ENCODE peak calls at places on chromosome 22, in seven cellular contexts. H is endodermal cell; F is lower lobe of right lung; V is small intestine; X is naive thymus-derived CD4-positive, alpha-beta T cell; E is H9; Q is uterus. L is an unnamed sample.

GRCh38 chr22:35430897-35431322 is 31.0 kb downstream of the MCM5 start:
- DNase-seq in V (peak; percentile 72), H (peak; percentile 96), F (peak; percentile 87), E (peak; percentile 85), Q (peak; percentile 93), X (peak; percentile 30), L (peak; percentile 80)

GRCh38 chr22:44182591-44183588 is 2.2 kb downstream of the PARVG start:
- DNase-seq in F (peak; percentile 88), X (peak; percentile 18), E (no peak), H (no peak), V (peak; percentile 31), Q (no peak), L (peak; percentile 65)

GRCh38 chr22:42484506-42484905 is 35.1 kb downstream of the RRP7A start:
- DNase-seq in V (peak; percentile 71), X (no peak), Q (no peak), H (no peak), E (no peak), F (no peak), L (no peak)

GRCh38 chr22:41660416-41660815 is 28.3 kb downstream of the SNU13 start:
- DNase-seq in E (no peak), F (no peak), V (no peak), X (no peak), H (no peak), Q (no peak), L (peak; percentile 37)

GRCh38 chr22:39941661-39942060 is 18.5 kb upstream of the TMA7B start:
- DNase-seq in H (no peak), V (no peak), Q (no peak), E (no peak), X (no peak), F (no peak), L (no peak)

GRCh38 chr22:45889539-45890350 is 87.2 kb downstream of the WNT7B start:
- DNase-seq in X (no peak), Q (no peak), E (no peak), F (peak; percentile 37), H (peak; percentile 42), V (no peak), L (no peak)

GRCh38 chr22:44685384-44686056 is 16.5 kb upstream of the PRR5 start:
- DNase-seq in E (peak; percentile 68), V (peak; percentile 85), F (peak; percentile 65), X (peak; percentile 57), Q (peak; percentile 45), H (peak; percentile 88), L (no peak)

GRCh38 chr22:45818130-45819085 is 146.8 kb downstream of the ATXN10 start:
- DNase-seq in V (no peak), Q (no peak), E (no peak), F (no peak), X (no peak), H (peak; percentile 73), L (no peak)

GRCh38 chr22:26893034-26893710 is 235.8 kb downstream of the MIAT start:
- DNase-seq in E (peak; percentile 41), F (no peak), X (no peak), H (peak; percentile 66), Q (no peak), V (no peak), L (no peak)

GRCh38 chr22:46010951-46011626 is 34.1 kb upstream of the WNT7B start:
- DNase-seq in V (no peak), E (no peak), H (no peak), F (peak; percentile 35), X (no peak), Q (peak; percentile 28), L (peak; percentile 60)

GRCh38 chr22:19088866-19089595 is 33.2 kb downstream of the DGCR2 start:
- DNase-seq in H (no peak), V (peak; percentile 13), E (no peak), Q (no peak), X (no peak), F (no peak), L (peak; percentile 38)
- H3K9me3 ChIP-seq in H (no peaks in the 10 kb centered on the region), V (no peaks in the 10 kb centered on the region), E (no peaks in the 10 kb centered on the region), Q (no peaks in the 10 kb centered on the region), X (no peaks in the 10 kb centered on the region), F (no peaks in the 10 kb centered on the region), L (no peaks in the 10 kb centered on the region)

GRCh38 chr22:21012446-21013407 is 2.2 kb upstream of the P2RX6 start:
- DNase-seq in H (peak; percentile 31), E (no peak), X (no peak), Q (no peak), F (no peak), V (no peak), L (no peak)
- H3K27me3 ChIP-seq in H (no peaks in the 10 kb centered on the region), E (no peaks in the 10 kb centered on the region), X (no peaks in the 10 kb centered on the region), Q (no peaks in the 10 kb centered on the region), F (no peaks in the 10 kb centered on the region), V (no peaks in the 10 kb centered on the region), L (no peaks in the 10 kb centered on the region)

DNA sequence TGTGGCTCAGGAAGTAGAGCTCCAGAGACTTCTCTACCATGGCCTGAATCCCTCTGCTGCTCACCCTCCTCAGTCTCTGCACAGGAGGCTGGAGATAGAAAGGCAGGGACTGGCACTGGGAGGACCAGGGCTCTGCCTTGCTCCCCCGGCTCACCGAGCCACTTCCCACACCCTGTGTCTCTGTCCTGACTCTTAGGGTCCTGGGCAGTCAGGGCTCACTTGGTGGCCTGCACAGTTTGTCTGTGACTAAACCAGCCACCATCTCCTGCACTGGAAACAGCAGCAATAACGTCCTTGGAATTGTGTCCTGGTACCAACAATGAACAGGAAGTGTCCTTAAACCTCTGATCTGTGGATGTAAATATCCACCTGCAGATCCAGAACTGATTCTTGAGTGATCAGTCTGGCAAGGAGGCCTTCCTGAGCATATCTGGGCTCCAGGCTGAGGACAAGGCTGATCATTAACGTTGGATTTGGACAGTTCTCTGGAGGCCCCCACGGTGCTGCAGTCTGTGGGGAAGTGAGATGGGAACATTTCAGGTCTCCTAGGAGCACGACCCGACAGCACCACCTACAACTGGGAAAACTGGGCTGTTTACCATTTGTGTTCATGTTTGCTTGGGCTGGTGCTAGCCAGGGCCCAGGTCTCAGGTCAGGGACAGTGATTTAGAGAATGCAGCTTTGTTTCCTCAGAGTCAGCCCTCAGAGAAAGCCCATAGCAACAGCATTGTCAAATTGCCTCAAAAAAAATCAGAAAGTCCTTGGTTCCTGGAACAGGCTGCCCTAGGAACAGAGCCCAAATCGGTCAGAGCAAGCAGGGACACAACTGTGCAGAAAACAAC is 82.5 kb downstream of the ZNF280B start:
- DNase-seq in H (no peak), X (no peak), Q (no peak), V (no peak), F (no peak), E (no peak), L (no peak)
- H3K4me1 ChIP-seq in H (no peaks in the 10 kb centered on the region), X (no peaks in the 10 kb centered on the region), Q (no peaks in the 10 kb centered on the region), V (no peaks in the 10 kb centered on the region), F (no peaks in the 10 kb centered on the region), E (no peaks in the 10 kb centered on the region), L (no peaks in the 10 kb centered on the region)

GRCh38 chr22:49371325-49372110 is 456.2 kb downstream of the BRD1 start:
- DNase-seq in X (no peak), Q (no peak), V (no peak), F (peak; percentile 30), H (peak; percentile 36), E (peak; percentile 20), L (peak; percentile 48)
- H3K9me3 ChIP-seq in X (no peaks in the 10 kb centered on the region), Q (no peaks in the 10 kb centered on the region), V (no peaks in the 10 kb centered on the region), F (no peaks in the 10 kb centered on the region), H (no peaks in the 10 kb centered on the region), E (no peaks in the 10 kb centered on the region), L (no peaks in the 10 kb centered on the region)

GRCh38 chr22:19767427-19768380 is 7.1 kb downstream of the TBX1 start:
- DNase-seq in Q (no peak), F (no peak), X (no peak), V (no peak), E (peak; percentile 68), H (peak; percentile 72), L (peak; percentile 59)
- H3K27me3 ChIP-seq in Q (peaks cover 7% of the 10 kb centered on the region), F (peaks cover 98% of the 10 kb centered on the region), X (peaks cover 9% of the 10 kb centered on the region), V (peaks cover 48% of the 10 kb centered on the region), E (peaks cover 56% of the 10 kb centered on the region), H (peaks cover 100% of the 10 kb centered on the region), L (no peaks in the 10 kb centered on the region)

L was measured in tibial artery.